ENCODE peak calls at places on chromosomes 12 and 14, in seven cellular contexts. Y is GM13977, L is NCI-H1105, H is NCI-H1436, R is natural killer cell, X is NCI-H524, W is breast epithelium. J is an unnamed sample.

GRCh38 chr14:77607741-77608302 is 8.6 kb downstream of the SPTLC2 start:
- DNase-seq in Y (no peak), L (no peak), H (no peak), R (peak), X (no peak), W (no peak), J (no peak)

GRCh38 chr14:79325557-79325956 is 885.7 kb downstream of the DIO2 start:
- DNase-seq in Y (no peak), L (no peak), H (no peak), R (no peak), X (no peak), W (no peak), J (no peak)

GRCh38 chr12:126247936-126248335 is 1182.7 kb downstream of the AACS start:
- DNase-seq in Y (no peak), L (no peak), H (no peak), R (no peak), X (no peak), W (no peak), J (no peak)

GRCh38 chr12:110165540-110166159 is 41.5 kb downstream of the IFT81 start:
- DNase-seq in Y (peak), L (no peak), H (no peak), R (no peak), X (no peak), W (no peak), J (no peak)

GRCh38 chr12:46518184-46518583 is 145.6 kb upstream of the SLC38A2 start:
- DNase-seq in Y (no peak), L (no peak), H (no peak), R (no peak), X (no peak), W (no peak), J (peak)

GRCh38 chr14:56135668-56136067 is 17.5 kb downstream of the PELI2 start:
- DNase-seq in Y (no peak), L (no peak), H (no peak), R (no peak), X (no peak), W (no peak), J (no peak)

GRCh38 chr14:100629696-100630095 is 42.5 kb upstream of the BEGAIN start:
- DNase-seq in Y (no peak), L (no peak), H (no peak), R (no peak), X (no peak), W (no peak), J (no peak)

GRCh38 chr14:72812292-72812851 is 81.5 kb downstream of the DPF3 start:
- DNase-seq in Y (no peak), L (no peak), H (no peak), R (no peak), X (no peak), W (peak), J (peak)

GRCh38 chr14:52369305-52369781 is 55.2 kb downstream of the PTGER2 start:
- DNase-seq in Y (no peak), L (no peak), H (no peak), R (no peak), X (no peak), W (peak), J (peak)

GRCh38 chr14:80653951-80654350 is 287.6 kb downstream of the CEP128 start:
- DNase-seq in Y (no peak), L (no peak), H (no peak), R (no peak), X (no peak), W (no peak), J (peak)

GRCh38 chr12:105365231-105365630 is 34.7 kb downstream of the C12orf75 start:
- DNase-seq in Y (no peak), L (no peak), H (no peak), R (no peak), X (no peak), W (no peak), J (no peak)

GRCh38 chr14:45085004-45085403 is 1.1 kb downstream of the PRPF39 start:
- DNase-seq in Y (no peak), L (no peak), H (no peak), R (no peak), X (no peak), W (no peak), J (peak)

GRCh38 chr14:51283402-51283825 is 43.4 kb downstream of the TMX1 start:
- DNase-seq in Y (peak), L (peak), H (peak), R (no peak), X (peak), W (no peak), J (peak)

GRCh38 chr14:103056322-103057027 is 874 bp downstream of the CDC42BPB start:
- DNase-seq in Y (no peak), L (peak), H (no peak), R (no peak), X (peak), W (no peak), J (peak)

GRCh38 chr12:106861984-106862894 is 87.8 kb downstream of the RIC8B start:
- DNase-seq in Y (no peak), L (no peak), H (no peak), R (no peak), X (no peak), W (no peak), J (peak)

GRCh38 chr12:31781894-31782540 is 53.2 kb upstream of the AMN1 start:
- DNase-seq in Y (no peak), L (no peak), H (no peak), R (no peak), X (no peak), W (no peak), J (no peak)

GRCh38 chr12:10716704-10717315 is 6.3 kb downstream of the YBX3 start:
- DNase-seq in Y (no peak), L (peak), H (no peak), R (no peak), X (no peak), W (peak), J (peak)

GRCh38 chr14:104822821-104823615 is 22.1 kb downstream of the ZBTB42 start:
- DNase-seq in Y (no peak), L (no peak), H (no peak), R (no peak), X (no peak), W (no peak), J (no peak)

GRCh38 chr14:103144085-103144484 is 20.8 kb downstream of the TNFAIP2 start:
- DNase-seq in Y (no peak), L (no peak), H (no peak), R (no peak), X (no peak), W (no peak), J (peak)

GRCh38 chr12:106741247-106741646 is 33.2 kb upstream of the RIC8B start:
- DNase-seq in Y (no peak), L (no peak), H (no peak), R (no peak), X (no peak), W (no peak), J (no peak)

GRCh38 chr12:22569253-22569652 is 24.9 kb upstream of the C2CD5 start:
- DNase-seq in Y (no peak), L (no peak), H (no peak), R (no peak), X (no peak), W (no peak), J (no peak)

GRCh38 chr14:77154421-77154820 is 12.8 kb upstream of the ZDHHC22 start:
- DNase-seq in Y (no peak), L (no peak), H (peak), R (no peak), X (peak), W (no peak), J (no peak)

GRCh38 chr12:2647186-2647585 is 147.6 kb upstream of the FKBP4 start:
- DNase-seq in Y (no peak), L (no peak), H (no peak), R (no peak), X (no peak), W (no peak), J (no peak)

GRCh38 chr12:96636895-96637294 is 147.5 kb downstream of the CFAP54 start:
- DNase-seq in Y (no peak), L (no peak), H (no peak), R (no peak), X (no peak), W (no peak), J (no peak)

GRCh38 chr12:125683748-125684381 is 618.6 kb downstream of the AACS start:
- DNase-seq in Y (peak), L (peak), H (no peak), R (no peak), X (no peak), W (no peak), J (no peak)

GRCh38 chr14:74085047-74085637 is 386 bp downstream of the LIN52 start:
- DNase-seq in Y (peak), L (no peak), H (no peak), R (peak), X (no peak), W (peak), J (peak)

GRCh38 chr12:93089805-93090569 is 160.9 kb upstream of the EEA1 start:
- DNase-seq in Y (no peak), L (no peak), H (no peak), R (no peak), X (no peak), W (no peak), J (peak)

J was measured in EH.